ENCODE peak calls at places on chromosomes 11 and 22, in nine cellular contexts. One of them, this sample, is unnamed.

GRCh38 chr11:32015435-32015834 is 75.4 kb upstream of the RCN1 start:
- DNase-seq in PC-9: no peak
- DNase-seq in spleen: no peak
- DNase-seq in fibroblast of lung: no peak
- DNase-seq in esophagus squamous epithelium: no peak
- DNase-seq in PC-3: no peak
- DNase-seq in adrenal gland: no peak
- DNase-seq in K562: no peak
- DNase-seq in transverse colon: no peak
- DNase-seq in this sample: no peak

GRCh38 chr22:45072322-45072903 is 62.6 kb upstream of the PHF21B start:
- DNase-seq in adrenal gland: peak; percentile 33
- DNase-seq in esophagus squamous epithelium: no peak
- DNase-seq in PC-9: peak; percentile 79
- DNase-seq in fibroblast of lung: peak; percentile 87
- DNase-seq in K562: peak; percentile 40
- DNase-seq in spleen: no peak
- DNase-seq in PC-3: peak; percentile 89
- DNase-seq in transverse colon: no peak
- DNase-seq in this sample: no peak

GRCh38 chr11:33160147-33160546 is 1.1 kb downstream of the CSTF3 start:
- DNase-seq in transverse colon: no peak
- DNase-seq in PC-9: peak; percentile 43
- DNase-seq in esophagus squamous epithelium: no peak
- DNase-seq in spleen: no peak
- DNase-seq in K562: peak; percentile 58
- DNase-seq in adrenal gland: no peak
- DNase-seq in fibroblast of lung: peak; percentile 47
- DNase-seq in PC-3: peak; percentile 47
- DNase-seq in this sample: no peak

GRCh38 chr22:18100781-18101180 is 9.8 kb upstream of the TUBA8 start:
- DNase-seq in transverse colon: no peak
- DNase-seq in PC-9: no peak
- DNase-seq in PC-3: no peak
- DNase-seq in spleen: no peak
- DNase-seq in adrenal gland: no peak
- DNase-seq in fibroblast of lung: no peak
- DNase-seq in K562: no peak
- DNase-seq in esophagus squamous epithelium: no peak
- DNase-seq in this sample: no peak

GRCh38 chr22:45235101-45235777 is 5.5 kb downstream of the KIAA0930 start:
- DNase-seq in spleen: peak; percentile 88
- DNase-seq in transverse colon: peak; percentile 74
- DNase-seq in PC-9: no peak
- DNase-seq in PC-3: no peak
- DNase-seq in fibroblast of lung: no peak
- DNase-seq in esophagus squamous epithelium: no peak
- DNase-seq in K562: no peak
- DNase-seq in adrenal gland: peak; percentile 49
- DNase-seq in this sample: peak; percentile 38

GRCh38 chr11:13009921-13010736 is 1.0 kb downstream of the RASSF10 start:
- DNase-seq in PC-3: no peak
- DNase-seq in PC-9: no peak
- DNase-seq in esophagus squamous epithelium: no peak
- DNase-seq in adrenal gland: no peak
- DNase-seq in K562: no peak
- DNase-seq in fibroblast of lung: peak; percentile 50
- DNase-seq in spleen: no peak
- DNase-seq in transverse colon: no peak
- DNase-seq in this sample: peak; percentile 17

GRCh38 chr11:94171693-94172440 is 43.2 kb downstream of the PANX1 start:
- DNase-seq in transverse colon: peak; percentile 34
- DNase-seq in spleen: no peak
- DNase-seq in adrenal gland: no peak
- DNase-seq in K562: peak; percentile 75
- DNase-seq in fibroblast of lung: no peak
- DNase-seq in esophagus squamous epithelium: no peak
- DNase-seq in PC-9: no peak
- DNase-seq in PC-3: peak; percentile 60
- DNase-seq in this sample: no peak

GRCh38 chr11:44505591-44506054 is 59.8 kb upstream of the CD82 start:
- DNase-seq in PC-9: no peak
- DNase-seq in fibroblast of lung: peak; percentile 71
- DNase-seq in adrenal gland: no peak
- DNase-seq in transverse colon: no peak
- DNase-seq in K562: peak; percentile 66
- DNase-seq in PC-3: peak; percentile 34
- DNase-seq in spleen: no peak
- DNase-seq in esophagus squamous epithelium: no peak
- DNase-seq in this sample: no peak

GRCh38 chr11:86453290-86454030 is 78.8 kb downstream of the CCDC81 start:
- DNase-seq in fibroblast of lung: no peak
- DNase-seq in adrenal gland: no peak
- DNase-seq in transverse colon: no peak
- DNase-seq in PC-3: no peak
- DNase-seq in spleen: no peak
- DNase-seq in esophagus squamous epithelium: no peak
- DNase-seq in K562: no peak
- DNase-seq in PC-9: no peak
- DNase-seq in this sample: no peak

GRCh38 chr22:37626144-37626543 is 13.3 kb upstream of the SH3BP1 start:
- DNase-seq in fibroblast of lung: no peak
- DNase-seq in spleen: peak; percentile 76
- DNase-seq in adrenal gland: no peak
- DNase-seq in esophagus squamous epithelium: no peak
- DNase-seq in PC-9: no peak
- DNase-seq in transverse colon: peak; percentile 68
- DNase-seq in K562: no peak
- DNase-seq in PC-3: no peak
- DNase-seq in this sample: no peak

GRCh38 chr11:91820709-91821108 is 403.9 kb upstream of the FAT3 start:
- DNase-seq in adrenal gland: no peak
- DNase-seq in PC-9: no peak
- DNase-seq in K562: no peak
- DNase-seq in PC-3: no peak
- DNase-seq in transverse colon: no peak
- DNase-seq in fibroblast of lung: no peak
- DNase-seq in spleen: no peak
- DNase-seq in esophagus squamous epithelium: no peak
- DNase-seq in this sample: no peak

GRCh38 chr11:61919113-61919840 is 1.9 kb upstream of the RAB3IL1 start:
- DNase-seq in fibroblast of lung: no peak
- DNase-seq in PC-3: no peak
- DNase-seq in esophagus squamous epithelium: no peak
- DNase-seq in PC-9: no peak
- DNase-seq in transverse colon: no peak
- DNase-seq in K562: peak; percentile 82
- DNase-seq in adrenal gland: peak; percentile 31
- DNase-seq in spleen: peak; percentile 68
- DNase-seq in this sample: no peak

GRCh38 chr22:49301398-49302149 is 526.1 kb downstream of the BRD1 start:
- DNase-seq in esophagus squamous epithelium: no peak
- DNase-seq in fibroblast of lung: no peak
- DNase-seq in adrenal gland: peak; percentile 11
- DNase-seq in spleen: peak; percentile 67
- DNase-seq in PC-9: no peak
- DNase-seq in K562: no peak
- DNase-seq in PC-3: no peak
- DNase-seq in transverse colon: no peak
- DNase-seq in this sample: no peak

GRCh38 chr11:95045791-95046190 is 3.4 kb upstream of the KDM4F start:
- DNase-seq in K562: no peak
- DNase-seq in adrenal gland: no peak
- DNase-seq in fibroblast of lung: no peak
- DNase-seq in esophagus squamous epithelium: no peak
- DNase-seq in transverse colon: no peak
- DNase-seq in spleen: no peak
- DNase-seq in PC-9: no peak
- DNase-seq in PC-3: no peak
- DNase-seq in this sample: no peak

GRCh38 chr11:10029386-10030121 is 264.5 kb downstream of the SBF2 start:
- DNase-seq in K562: no peak
- DNase-seq in esophagus squamous epithelium: no peak
- DNase-seq in fibroblast of lung: no peak
- DNase-seq in PC-9: no peak
- DNase-seq in adrenal gland: no peak
- DNase-seq in transverse colon: no peak
- DNase-seq in PC-3: no peak
- DNase-seq in spleen: no peak
- DNase-seq in this sample: no peak

GRCh38 chr11:97717922-97718321 is 1302.8 kb upstream of the CNTN5 start:
- DNase-seq in transverse colon: no peak
- DNase-seq in esophagus squamous epithelium: no peak
- DNase-seq in K562: no peak
- DNase-seq in spleen: no peak
- DNase-seq in PC-3: no peak
- DNase-seq in adrenal gland: no peak
- DNase-seq in fibroblast of lung: no peak
- DNase-seq in PC-9: no peak
- DNase-seq in this sample: no peak

GRCh38 chr11:3231851-3232744 is at the start of gene MRGPRE:
- DNase-seq in adrenal gland: no peak
- DNase-seq in transverse colon: no peak
- DNase-seq in spleen: peak; percentile 73
- DNase-seq in PC-9: no peak
- DNase-seq in PC-3: no peak
- DNase-seq in K562: peak; percentile 85
- DNase-seq in fibroblast of lung: no peak
- DNase-seq in esophagus squamous epithelium: no peak
- DNase-seq in this sample: no peak

GRCh38 chr22:27150530-27150909 is 493.1 kb downstream of the MIAT start:
- DNase-seq in K562: no peak
- DNase-seq in fibroblast of lung: no peak
- DNase-seq in PC-9: no peak
- DNase-seq in transverse colon: no peak
- DNase-seq in esophagus squamous epithelium: no peak
- DNase-seq in adrenal gland: no peak
- DNase-seq in spleen: no peak
- DNase-seq in PC-3: no peak
- DNase-seq in this sample: peak; percentile 25

GRCh38 chr22:27152883-27153282 is 495.5 kb downstream of the MIAT start:
- DNase-seq in adrenal gland: no peak
- DNase-seq in esophagus squamous epithelium: no peak
- DNase-seq in fibroblast of lung: no peak
- DNase-seq in spleen: no peak
- DNase-seq in K562: no peak
- DNase-seq in PC-9: no peak
- DNase-seq in PC-3: no peak
- DNase-seq in transverse colon: no peak
- DNase-seq in this sample: no peak

GRCh38 chr22:27149886-27150529 is 492.6 kb downstream of the MIAT start:
- DNase-seq in PC-3: no peak
- DNase-seq in esophagus squamous epithelium: no peak
- DNase-seq in fibroblast of lung: peak; percentile 63
- DNase-seq in PC-9: no peak
- DNase-seq in spleen: no peak
- DNase-seq in transverse colon: no peak
- DNase-seq in K562: no peak
- DNase-seq in adrenal gland: no peak
- DNase-seq in this sample: no peak

GRCh38 chr22:27152033-27152432 is 494.6 kb downstream of the MIAT start:
- DNase-seq in esophagus squamous epithelium: no peak
- DNase-seq in PC-9: no peak
- DNase-seq in PC-3: no peak
- DNase-seq in fibroblast of lung: no peak
- DNase-seq in spleen: no peak
- DNase-seq in transverse colon: no peak
- DNase-seq in K562: no peak
- DNase-seq in adrenal gland: no peak
- DNase-seq in this sample: no peak

GRCh38 chr22:27151407-27151806 is 494.0 kb downstream of the MIAT start:
- DNase-seq in fibroblast of lung: no peak
- DNase-seq in PC-3: no peak
- DNase-seq in transverse colon: no peak
- DNase-seq in esophagus squamous epithelium: no peak
- DNase-seq in PC-9: no peak
- DNase-seq in spleen: no peak
- DNase-seq in K562: no peak
- DNase-seq in adrenal gland: no peak
- DNase-seq in this sample: no peak
- TF ChIP-seq CTCF in fibroblast of lung: no peak
- TF ChIP-seq CTCF in PC-3: no peak
- TF ChIP-seq CTCF in transverse colon: no peak
- TF ChIP-seq CTCF in esophagus squamous epithelium: no peak
- TF ChIP-seq CTCF in PC-9: peak; percentile 41
- TF ChIP-seq CTCF in spleen: no peak
- TF ChIP-seq CTCF in K562: no peak
- TF ChIP-seq CTCF in adrenal gland: no peak
- TF ChIP-seq CTCF in this sample: no peak

DNA sequence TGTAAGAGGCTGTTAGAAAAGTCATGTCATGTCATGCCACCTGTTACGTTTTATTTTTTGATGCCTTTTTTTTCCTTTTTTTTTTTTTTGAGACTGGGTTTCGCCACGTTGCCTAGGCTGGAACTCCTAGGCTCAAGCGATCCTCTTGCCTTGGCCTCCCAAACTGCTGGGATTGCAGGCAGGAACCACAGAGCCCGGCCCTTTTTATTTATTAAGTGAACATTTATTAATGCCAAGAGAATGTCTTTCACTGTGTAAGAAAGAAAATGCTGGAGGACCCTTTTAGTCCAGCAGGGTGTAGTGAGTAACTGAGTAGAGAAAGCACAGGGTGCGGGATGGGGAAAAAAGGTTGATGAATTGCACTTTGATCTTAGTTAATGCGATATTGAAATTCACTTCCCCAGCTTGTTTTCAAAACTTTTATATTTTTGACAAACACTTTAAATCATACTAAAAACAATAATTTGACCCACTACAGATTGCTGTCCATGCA is 2.3 kb upstream of the XBP1 start:
- DNase-seq in fibroblast of lung: no peak
- DNase-seq in adrenal gland: no peak
- DNase-seq in transverse colon: no peak
- DNase-seq in K562: no peak
- DNase-seq in PC-9: no peak
- DNase-seq in spleen: no peak
- DNase-seq in PC-3: no peak
- DNase-seq in esophagus squamous epithelium: no peak
- DNase-seq in this sample: no peak
- H3K4me1 ChIP-seq in fibroblast of lung: peaks cover 2% of the 10 kb centered on the region
- H3K4me1 ChIP-seq in adrenal gland: peaks cover 29% of the 10 kb centered on the region
- H3K4me1 ChIP-seq in transverse colon: peaks cover 29% of the 10 kb centered on the region
- H3K4me1 ChIP-seq in K562: peaks cover 5% of the 10 kb centered on the region
- H3K4me1 ChIP-seq in PC-9: peaks cover 29% of the 10 kb centered on the region
- H3K4me1 ChIP-seq in spleen: peaks cover 41% of the 10 kb centered on the region
- H3K4me1 ChIP-seq in PC-3: peaks cover 14% of the 10 kb centered on the region
- H3K4me1 ChIP-seq in esophagus squamous epithelium: peaks cover 26% of the 10 kb centered on the region
- H3K4me1 ChIP-seq in this sample: peaks cover 30% of the 10 kb centered on the region

GRCh38 chr11:65720237-65720934 is at the start of gene RNASEH2C:
- DNase-seq in esophagus squamous epithelium: no peak
- DNase-seq in PC-3: peak; percentile 93
- DNase-seq in spleen: peak; percentile 95
- DNase-seq in K562: peak; percentile 95
- DNase-seq in fibroblast of lung: peak; percentile 85
- DNase-seq in PC-9: peak; percentile 75
- DNase-seq in adrenal gland: peak; percentile 86
- DNase-seq in transverse colon: peak; percentile 86
- DNase-seq in this sample: peak; percentile 83
- TF ChIP-seq CTCF in esophagus squamous epithelium: no peak
- TF ChIP-seq CTCF in PC-3: no peak
- TF ChIP-seq CTCF in spleen: no peak
- TF ChIP-seq CTCF in K562: no peak
- TF ChIP-seq CTCF in fibroblast of lung: no peak
- TF ChIP-seq CTCF in PC-9: no peak
- TF ChIP-seq CTCF in adrenal gland: no peak
- TF ChIP-seq CTCF in transverse colon: peak; percentile 16
- TF ChIP-seq CTCF in this sample: peak; percentile 12

GRCh38 chr11:117074122-117074521 is 24.1 kb downstream of the SIK3 start:
- DNase-seq in PC-9: no peak
- DNase-seq in transverse colon: no peak
- DNase-seq in fibroblast of lung: no peak
- DNase-seq in spleen: no peak
- DNase-seq in K562: peak; percentile 31
- DNase-seq in esophagus squamous epithelium: no peak
- DNase-seq in PC-3: no peak
- DNase-seq in adrenal gland: no peak
- DNase-seq in this sample: no peak
- H3K4me1 ChIP-seq in PC-9: peaks cover 83% of the 10 kb centered on the region
- H3K4me1 ChIP-seq in transverse colon: peaks cover 37% of the 10 kb centered on the region
- H3K4me1 ChIP-seq in fibroblast of lung: peaks cover 19% of the 10 kb centered on the region
- H3K4me1 ChIP-seq in spleen: peaks cover 80% of the 10 kb centered on the region
- H3K4me1 ChIP-seq in K562: peaks cover 20% of the 10 kb centered on the region
- H3K4me1 ChIP-seq in esophagus squamous epithelium: peaks cover 60% of the 10 kb centered on the region
- H3K4me1 ChIP-seq in PC-3: peaks cover 48% of the 10 kb centered on the region
- H3K4me1 ChIP-seq in adrenal gland: peaks cover 33% of the 10 kb centered on the region
- H3K4me1 ChIP-seq in this sample: peaks cover 61% of the 10 kb centered on the region